ENCODE peak calls at places on chromosome 9, in eight cellular contexts. S, V, B, J, U, F, C and X are unnamed samples.

GRCh38 chr9:126927419-126927818 is 12.8 kb downstream of the RALGPS1 start:
- DNase-seq in J (no peak), V (no peak), F (no peak), S (no peak), C (no peak), B (no peak), U (no peak), X (no peak)

GRCh38 chr9:128821584-128822406 is 3.5 kb downstream of the ENDOG start:
- DNase-seq in F (no peak), U (no peak), B (no peak), V (no peak), S (no peak), J (no peak), C (no peak), X (no peak)

GRCh38 chr9:124312290-124313265 is 54.8 kb downstream of the NEK6 start:
- DNase-seq in C (no peak), F (no peak), B (peak), S (no peak), V (no peak), U (peak), J (no peak), X (no peak)

GRCh38 chr9:122340161-122340560 is 30.7 kb upstream of the PTGS1 start:
- DNase-seq in V (no peak), U (peak), J (no peak), C (no peak), F (no peak), B (no peak), S (no peak), X (no peak)

GRCh38 chr9:78745996-78746395 is 449.1 kb downstream of the PSAT1 start:
- DNase-seq in U (no peak), C (no peak), J (no peak), B (no peak), F (no peak), V (no peak), S (peak), X (no peak)

GRCh38 chr9:134936021-134936761 is 18.5 kb upstream of the FCN1 start:
- DNase-seq in J (no peak), B (no peak), V (no peak), C (no peak), S (no peak), U (no peak), F (peak), X (peak)

GRCh38 chr9:70003786-70004185 is 39.9 kb upstream of the MAMDC2 start:
- DNase-seq in V (no peak), U (no peak), B (no peak), S (peak), J (no peak), F (no peak), C (no peak), X (no peak)

GRCh38 chr9:128098017-128098935 is 29.3 kb downstream of the PTGES2 start:
- DNase-seq in V (peak), J (peak), U (peak), S (peak), C (peak), B (peak), F (peak), X (peak)

GRCh38 chr9:127529671-127530070 is 78.4 kb downstream of the LRSAM1 start:
- DNase-seq in J (no peak), U (no peak), B (no peak), C (no peak), S (no peak), F (no peak), V (no peak), X (no peak)

GRCh38 chr9:127361561-127361960 is 35.4 kb upstream of the SLC2A8 start:
- DNase-seq in J (no peak), B (no peak), U (no peak), C (no peak), V (no peak), S (no peak), F (no peak), X (no peak)

GRCh38 chr9:119337566-119337965 is 31.7 kb downstream of the BRINP1 start:
- DNase-seq in S (no peak), J (no peak), V (no peak), U (no peak), C (no peak), B (no peak), F (no peak), X (no peak)

GRCh38 chr9:13500034-13500433 is 220.5 kb upstream of the MPDZ start:
- DNase-seq in F (no peak), B (no peak), U (no peak), S (no peak), V (no peak), J (no peak), C (no peak), X (no peak)

GRCh38 chr9:87518702-87519335 is 21.2 kb downstream of the DAPK1 start:
- DNase-seq in J (no peak), U (no peak), C (no peak), F (no peak), B (no peak), V (peak), S (peak), X (no peak)

GRCh38 chr9:135500071-135500524 is 384 bp upstream of the MRPS2 start:
- DNase-seq in U (no peak), S (peak), J (no peak), F (no peak), B (no peak), C (no peak), V (no peak), X (no peak)

GRCh38 chr9:86667307-86667706 is 280.0 kb downstream of the GAS1 start:
- DNase-seq in U (no peak), C (no peak), V (no peak), B (no peak), F (no peak), S (peak), J (no peak), X (no peak)

GRCh38 chr9:83403864-83404263 is 134.3 kb downstream of the FRMD3 start:
- DNase-seq in V (no peak), F (no peak), J (no peak), B (no peak), U (peak), S (peak), C (peak), X (no peak)

GRCh38 chr9:126160854-126161329 is 165.7 kb upstream of the MVB12B start:
- DNase-seq in B (no peak), V (no peak), U (no peak), C (no peak), J (no peak), F (peak), S (no peak), X (no peak)

GRCh38 chr9:124776952-124777645 is at the start of gene OLFML2A:
- DNase-seq in C (no peak), B (peak), V (no peak), S (no peak), U (peak), J (no peak), F (peak), X (no peak)

GRCh38 chr9:132042324-132042723 is 37.3 kb downstream of the MED27 start:
- DNase-seq in U (no peak), C (no peak), J (no peak), B (no peak), V (no peak), F (no peak), S (peak), X (no peak)

GRCh38 chr9:23669776-23670175 is 156.3 kb downstream of the ELAVL2 start:
- DNase-seq in J (no peak), F (no peak), C (no peak), B (no peak), S (no peak), V (no peak), U (no peak), X (no peak)

GRCh38 chr9:34574632-34575031 is 14.9 kb downstream of the CNTFR start:
- DNase-seq in V (no peak), C (no peak), J (no peak), U (no peak), F (no peak), B (no peak), S (no peak), X (no peak)

GRCh38 chr9:26685857-26686256 is 206.7 kb downstream of the CAAP1 start:
- DNase-seq in C (no peak), B (no peak), U (no peak), V (no peak), F (no peak), J (no peak), S (no peak), X (no peak)

GRCh38 chr9:84791608-84792007 is 122.1 kb downstream of the NTRK2 start:
- DNase-seq in C (no peak), V (no peak), J (no peak), U (no peak), B (no peak), F (no peak), S (no peak), X (no peak)

GRCh38 chr9:133032171-133032570 is 1.4 kb downstream of the GTF3C5 start:
- DNase-seq in V (no peak), B (no peak), S (no peak), J (no peak), F (no peak), U (no peak), C (no peak), X (no peak)

GRCh38 chr9:115882911-115883310 is 270.7 kb upstream of the PAPPA start:
- DNase-seq in B (no peak), U (no peak), J (no peak), S (peak), C (no peak), F (no peak), V (no peak), X (no peak)

GRCh38 chr9:94638335-94639044 is 828 bp downstream of the FBP1 start:
- DNase-seq in B (no peak), F (no peak), C (no peak), U (no peak), V (no peak), J (no peak), S (no peak), X (no peak)

GRCh38 chr9:127898433-127899199 is 787 bp downstream of the ST6GALNAC6 start:
- DNase-seq in S (peak), J (no peak), F (peak), C (no peak), U (peak), B (peak), V (peak), X (peak)

GRCh38 chr9:94853887-94854286 is 127.4 kb downstream of the AOPEP start:
- DNase-seq in S (no peak), V (no peak), F (no peak), J (no peak), U (no peak), B (no peak), C (no peak), X (no peak)

GRCh38 chr9:129111143-129111761 is at the start of gene PTPA:
- DNase-seq in C (peak), S (peak), V (peak), B (peak), U (peak), J (peak), F (peak), X (no peak)

GRCh38 chr9:90023861-90024260 is 419.0 kb downstream of the GADD45G start:
- DNase-seq in C (no peak), V (no peak), U (no peak), S (no peak), B (no peak), J (no peak), F (peak), X (no peak)

GRCh38 chr9:35814841-35815543 is at the start of gene HINT2:
- DNase-seq in S (peak), V (peak), U (peak), B (peak), C (peak), J (peak), F (peak), X (peak)
- H3K4me3 ChIP-seq in S (peak), V (peak), U (peak), B (peak), C (peak), J (peak), F (peak), X (peak)

GRCh38 chr9:97986466-97986865 is 3.3 kb downstream of the ANP32B start:
- DNase-seq in F (no peak), V (no peak), B (no peak), U (no peak), S (no peak), C (no peak), J (no peak), X (no peak)
- H3K4me3 ChIP-seq in F (no peak), V (no peak), B (no peak), U (peak), S (no peak), C (no peak), J (no peak), X (no peak)

DNA sequence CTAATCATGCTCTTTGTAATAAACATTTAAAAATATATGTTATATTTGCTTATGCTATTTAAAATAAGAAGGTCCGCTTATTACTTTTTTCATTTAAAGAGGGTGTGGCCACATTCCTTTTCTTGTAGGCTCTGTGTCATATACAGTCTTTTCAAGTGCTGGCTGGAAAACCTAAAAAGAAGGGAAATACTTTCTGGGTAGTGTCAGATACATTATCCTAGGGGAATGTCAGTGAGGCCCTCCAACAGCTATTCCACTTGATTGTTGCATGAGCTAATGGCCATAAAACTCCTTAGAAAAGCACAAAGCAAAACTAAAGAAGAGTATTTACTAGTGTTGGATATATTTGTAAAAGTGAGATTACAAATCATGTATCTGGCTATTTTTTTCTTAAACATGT is 780 bp downstream of the ANXA1 start:
- DNase-seq in J (no peak), V (no peak), C (no peak), S (peak), B (no peak), F (no peak), U (no peak), X (no peak)
- H3K4me3 ChIP-seq in J (peak), V (peak), C (no peak), S (peak), B (no peak), F (peak), U (no peak), X (peak)

GRCh38 chr9:19451240-19452087 is 42.7 kb downstream of the ACER2 start:
- DNase-seq in B (no peak), J (no peak), U (no peak), V (no peak), C (no peak), S (no peak), F (no peak), X (no peak)
- H3K4me3 ChIP-seq in B (no peak), J (no peak), U (no peak), V (no peak), C (no peak), S (no peak), F (no peak), X (no peak)

GRCh38 chr9:3824589-3824988 is 298.8 kb upstream of the RFX3 start:
- DNase-seq in J (no peak), S (no peak), U (no peak), C (no peak), F (no peak), V (no peak), B (no peak), X (no peak)
- H3K4me3 ChIP-seq in J (no peak), S (no peak), U (no peak), C (no peak), F (no peak), V (no peak), B (no peak), X (no peak)

DNA sequence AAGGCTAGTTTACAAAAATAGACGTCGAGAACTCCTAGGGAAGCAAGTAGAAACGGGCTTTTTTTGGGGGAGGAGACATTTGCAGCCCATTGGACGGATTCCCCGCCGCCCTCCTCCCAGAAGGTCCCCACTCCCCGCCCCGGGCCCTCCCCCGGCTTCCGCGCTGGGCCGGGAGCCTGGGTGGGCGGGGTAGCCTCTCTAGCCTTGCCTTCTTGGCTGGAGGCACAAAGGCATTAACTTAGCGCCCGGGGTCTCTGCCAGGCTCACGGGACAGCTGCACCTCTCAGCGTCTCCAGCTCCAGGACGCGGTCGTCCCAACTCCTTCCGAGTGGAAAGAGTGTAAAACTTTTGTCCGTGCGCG is at the start of gene DMRTA1:
- DNase-seq in F (peak), B (peak), S (peak), U (peak), C (no peak), J (no peak), V (peak), X (peak)
- H3K4me3 ChIP-seq in F (peak), B (peak), S (peak), U (peak), C (peak), J (peak), V (peak), X (peak)